ENCODE peak calls at places on chromosome 17, in seven cellular contexts. D is astrocyte of the cerebellum, M is substantia nigra, S is NCI-H1436, V is AG08396, G is fibroblast of lung, X is T follicular helper cell. Q is an unnamed sample.

GRCh38 chr17:44933824-44934744 is 13.5 kb downstream of the KIF18B start:
- DNase-seq in D (no peak), M (no peak), S (no peak), V (no peak), G (no peak), X (no peak), Q (no peak)

GRCh38 chr17:80807882-80808281 is 183.8 kb upstream of the CHMP6 start:
- DNase-seq in D (no peak), M (no peak), S (no peak), V (no peak), G (no peak), X (no peak), Q (no peak)

GRCh38 chr17:9273334-9274118 is 252.2 kb downstream of the NTN1 start:
- DNase-seq in D (no peak), M (no peak), S (no peak), V (no peak), G (peak), X (no peak), Q (peak)

GRCh38 chr17:63189930-63190329 is 223.9 kb downstream of the TANC2 start:
- DNase-seq in D (no peak), M (no peak), S (no peak), V (no peak), G (peak), X (no peak), Q (no peak)

GRCh38 chr17:31295489-31295871 is 1.6 kb downstream of the OMG start:
- DNase-seq in D (no peak), M (no peak), S (no peak), V (no peak), G (no peak), X (no peak), Q (no peak)

GRCh38 chr17:80187493-80187892 is 17.7 kb downstream of the CARD14 start:
- DNase-seq in D (no peak), M (no peak), S (no peak), V (peak), G (peak), X (no peak), Q (no peak)

GRCh38 chr17:59842901-59843652 is 49.7 kb downstream of the TUBD1 start:
- DNase-seq in D (peak), M (no peak), S (no peak), V (no peak), G (peak), X (peak), Q (peak)

GRCh38 chr17:7351665-7352558 is at the start of gene KCTD11:
- DNase-seq in D (peak), M (peak), S (no peak), V (peak), G (peak), X (peak), Q (peak)

GRCh38 chr17:65115721-65116312 is 21.4 kb upstream of the RGS9 start:
- DNase-seq in D (no peak), M (no peak), S (no peak), V (no peak), G (no peak), X (no peak), Q (no peak)

GRCh38 chr17:65100316-65101140 is 36.6 kb upstream of the RGS9 start:
- DNase-seq in D (no peak), M (peak), S (peak), V (peak), G (peak), X (peak), Q (peak)

GRCh38 chr17:20975566-20975965 is 67.2 kb downstream of the USP22 start:
- DNase-seq in D (no peak), M (no peak), S (no peak), V (no peak), G (no peak), X (no peak), Q (no peak)

GRCh38 chr17:40560592-40561293 is 4.5 kb downstream of the CCR7 start:
- DNase-seq in D (peak), M (no peak), S (no peak), V (no peak), G (peak), X (peak), Q (peak)

GRCh38 chr17:2436516-2436915 is 35.7 kb upstream of the MNT start:
- DNase-seq in D (no peak), M (no peak), S (peak), V (no peak), G (no peak), X (no peak), Q (no peak)

GRCh38 chr17:55124730-55125129 is 140.0 kb upstream of the HLF start:
- DNase-seq in D (no peak), M (no peak), S (no peak), V (no peak), G (no peak), X (no peak), Q (no peak)

GRCh38 chr17:42457107-42457787 is 1.4 kb upstream of the ATP6V0A1 start:
- DNase-seq in D (no peak), M (no peak), S (no peak), V (no peak), G (no peak), X (no peak), Q (no peak)

GRCh38 chr17:36722121-36722902 is 120.9 kb downstream of the MRM1 start:
- DNase-seq in D (no peak), M (peak), S (peak), V (peak), G (peak), X (peak), Q (peak)

GRCh38 chr17:65388911-65389310 is 172.5 kb downstream of the AXIN2 start:
- DNase-seq in D (no peak), M (no peak), S (no peak), V (no peak), G (no peak), X (no peak), Q (no peak)

GRCh38 chr17:14672830-14673229 is 371.9 kb downstream of the HS3ST3B1 start:
- DNase-seq in D (peak), M (no peak), S (no peak), V (peak), G (peak), X (no peak), Q (no peak)

GRCh38 chr17:22464041-22464440 is 771.7 kb downstream of the KCNJ18 start:
- DNase-seq in D (no peak), M (no peak), S (no peak), V (no peak), G (no peak), X (no peak), Q (no peak)

GRCh38 chr17:45035848-45036247 is 15.6 kb downstream of the DCAKD start:
- DNase-seq in D (no peak), M (no peak), S (no peak), V (no peak), G (no peak), X (no peak), Q (no peak)

GRCh38 chr17:44918006-44918405 is 2.7 kb upstream of the GFAP start:
- DNase-seq in D (no peak), M (no peak), S (no peak), V (no peak), G (no peak), X (no peak), Q (no peak)

GRCh38 chr17:82194765-82195164 is 17.9 kb downstream of the CCDC57 start:
- DNase-seq in D (no peak), M (no peak), S (no peak), V (no peak), G (no peak), X (no peak), Q (no peak)

GRCh38 chr17:58694302-58694701 is 1.9 kb downstream of the RAD51C start:
- DNase-seq in D (no peak), M (no peak), S (no peak), V (no peak), G (no peak), X (no peak), Q (no peak)

GRCh38 chr17:41340934-41341861 is 9.4 kb downstream of the KRT33A start:
- DNase-seq in D (no peak), M (no peak), S (no peak), V (no peak), G (no peak), X (peak), Q (no peak)

GRCh38 chr17:31052187-31052889 is 42.4 kb upstream of the NF1 start:
- DNase-seq in D (peak), M (no peak), S (no peak), V (peak), G (peak), X (no peak), Q (no peak)

GRCh38 chr17:40021471-40021961 is 6.3 kb downstream of the CSF3 start:
- DNase-seq in D (no peak), M (no peak), S (no peak), V (peak), G (peak), X (no peak), Q (no peak)

GRCh38 chr17:48149174-48150106 is 41.9 kb downstream of the SNX11 start:
- DNase-seq in D (no peak), M (no peak), S (peak), V (no peak), G (peak), X (no peak), Q (no peak)

GRCh38 chr17:6523809-6524355 is 32.5 kb downstream of the PITPNM3 start:
- DNase-seq in D (no peak), M (no peak), S (no peak), V (no peak), G (no peak), X (no peak), Q (no peak)

GRCh38 chr17:59846391-59847165 is 46.2 kb downstream of the TUBD1 start:
- DNase-seq in D (peak), M (no peak), S (peak), V (no peak), G (peak), X (no peak), Q (no peak)

GRCh38 chr17:80068301-80069160 is 32.1 kb downstream of the CCDC40 start:
- DNase-seq in D (no peak), M (no peak), S (no peak), V (peak), G (peak), X (no peak), Q (no peak)

GRCh38 chr17:51044964-51045363 is 75.7 kb downstream of the SPAG9 start:
- DNase-seq in D (no peak), M (no peak), S (no peak), V (no peak), G (peak), X (no peak), Q (no peak)

GRCh38 chr17:75059369-75060345 is 12.6 kb downstream of the KCTD2 start:
- DNase-seq in D (no peak), M (no peak), S (no peak), V (peak), G (peak), X (no peak), Q (no peak)

GRCh38 chr17:3659541-3660111 is 8.8 kb downstream of the TAX1BP3 start:
- DNase-seq in D (peak), M (no peak), S (no peak), V (peak), G (peak), X (no peak), Q (no peak)

GRCh38 chr17:38465420-38466345 is 37.4 kb downstream of the ARHGAP23 start:
- DNase-seq in D (peak), M (no peak), S (no peak), V (peak), G (no peak), X (no peak), Q (no peak)

GRCh38 chr17:72145972-72146755 is 25.3 kb downstream of the SOX9 start:
- DNase-seq in D (no peak), M (no peak), S (no peak), V (no peak), G (no peak), X (no peak), Q (no peak)

GRCh38 chr17:83007504-83008475 is 71.6 kb upstream of the METRNL start:
- DNase-seq in D (no peak), M (no peak), S (no peak), V (no peak), G (no peak), X (no peak), Q (no peak)

GRCh38 chr17:51585514-51586104 is 325.3 kb downstream of the UTP18 start:
- DNase-seq in D (no peak), M (no peak), S (peak), V (no peak), G (no peak), X (no peak), Q (no peak)

GRCh38 chr17:77098884-77099545 is 41.8 kb upstream of the SEC14L1 start:
- DNase-seq in D (peak), M (peak), S (no peak), V (peak), G (peak), X (no peak), Q (no peak)

GRCh38 chr17:75980188-75981018 is 1.4 kb downstream of the TEN1 start:
- DNase-seq in D (no peak), M (no peak), S (no peak), V (no peak), G (no peak), X (no peak), Q (no peak)